ENCODE peak calls at places on chromosomes 6 and 20, in eight cellular contexts. One of them, this sample, is unnamed. For H3K9me3, the result is how much of the 10 kb centered on the place peaks cover.

GRCh38 chr6:99402458-99402857 is 8.5 kb upstream of the COQ3 start:
- DNase-seq in endothelial cell of umbilical vein: no peak
- DNase-seq in Peyer's patch: no peak
- DNase-seq in right lobe of liver: no peak
- DNase-seq in upper lobe of right lung: no peak
- DNase-seq in heart left ventricle: no peak
- DNase-seq in DND-41: no peak
- DNase-seq in ascending aorta: no peak
- DNase-seq in this sample: no peak

GRCh38 chr6:154615483-154616025 is 105.1 kb upstream of the CNKSR3 start:
- DNase-seq in endothelial cell of umbilical vein: peak
- DNase-seq in Peyer's patch: no peak
- DNase-seq in right lobe of liver: peak
- DNase-seq in upper lobe of right lung: peak
- DNase-seq in heart left ventricle: peak
- DNase-seq in DND-41: peak
- DNase-seq in ascending aorta: peak
- DNase-seq in this sample: no peak

GRCh38 chr6:4962905-4963304 is 40.9 kb downstream of the RPP40 start:
- DNase-seq in endothelial cell of umbilical vein: no peak
- DNase-seq in Peyer's patch: no peak
- DNase-seq in right lobe of liver: no peak
- DNase-seq in upper lobe of right lung: no peak
- DNase-seq in heart left ventricle: no peak
- DNase-seq in DND-41: no peak
- DNase-seq in ascending aorta: no peak
- DNase-seq in this sample: no peak

GRCh38 chr20:6053064-6053775 is 640 bp downstream of the LRRN4 start:
- DNase-seq in endothelial cell of umbilical vein: no peak
- DNase-seq in Peyer's patch: no peak
- DNase-seq in right lobe of liver: no peak
- DNase-seq in upper lobe of right lung: no peak
- DNase-seq in heart left ventricle: no peak
- DNase-seq in DND-41: no peak
- DNase-seq in ascending aorta: no peak
- DNase-seq in this sample: no peak

GRCh38 chr6:156613996-156614395 is 163.2 kb upstream of the ARID1B start:
- DNase-seq in endothelial cell of umbilical vein: no peak
- DNase-seq in Peyer's patch: no peak
- DNase-seq in right lobe of liver: no peak
- DNase-seq in upper lobe of right lung: no peak
- DNase-seq in heart left ventricle: no peak
- DNase-seq in DND-41: no peak
- DNase-seq in ascending aorta: no peak
- DNase-seq in this sample: no peak

GRCh38 chr20:61536671-61537070 is 284.6 kb downstream of the CDH4 start:
- DNase-seq in endothelial cell of umbilical vein: no peak
- DNase-seq in Peyer's patch: no peak
- DNase-seq in right lobe of liver: no peak
- DNase-seq in upper lobe of right lung: no peak
- DNase-seq in heart left ventricle: no peak
- DNase-seq in DND-41: no peak
- DNase-seq in ascending aorta: no peak
- DNase-seq in this sample: no peak

GRCh38 chr6:33279971-33280511 is 3.1 kb downstream of the B3GALT4 start:
- DNase-seq in endothelial cell of umbilical vein: peak
- DNase-seq in Peyer's patch: no peak
- DNase-seq in right lobe of liver: no peak
- DNase-seq in upper lobe of right lung: no peak
- DNase-seq in heart left ventricle: no peak
- DNase-seq in DND-41: peak
- DNase-seq in ascending aorta: no peak
- DNase-seq in this sample: no peak

GRCh38 chr20:44762466-44763140 is 16.9 kb downstream of the KCNK15 start:
- DNase-seq in endothelial cell of umbilical vein: no peak
- DNase-seq in Peyer's patch: no peak
- DNase-seq in right lobe of liver: no peak
- DNase-seq in upper lobe of right lung: no peak
- DNase-seq in heart left ventricle: no peak
- DNase-seq in DND-41: no peak
- DNase-seq in ascending aorta: no peak
- DNase-seq in this sample: no peak

GRCh38 chr6:151071295-151071694 is 168.5 kb upstream of the AKAP12 start:
- DNase-seq in endothelial cell of umbilical vein: peak
- DNase-seq in Peyer's patch: no peak
- DNase-seq in right lobe of liver: no peak
- DNase-seq in upper lobe of right lung: no peak
- DNase-seq in heart left ventricle: no peak
- DNase-seq in DND-41: no peak
- DNase-seq in ascending aorta: peak
- DNase-seq in this sample: no peak

GRCh38 chr20:43894531-43894930 is 20.1 kb upstream of the TOX2 start:
- DNase-seq in endothelial cell of umbilical vein: no peak
- DNase-seq in Peyer's patch: no peak
- DNase-seq in right lobe of liver: no peak
- DNase-seq in upper lobe of right lung: no peak
- DNase-seq in heart left ventricle: no peak
- DNase-seq in DND-41: no peak
- DNase-seq in ascending aorta: no peak
- DNase-seq in this sample: no peak

GRCh38 chr6:148628251-148628650 is 118.6 kb upstream of the UST start:
- DNase-seq in endothelial cell of umbilical vein: no peak
- DNase-seq in Peyer's patch: no peak
- DNase-seq in right lobe of liver: no peak
- DNase-seq in upper lobe of right lung: no peak
- DNase-seq in heart left ventricle: no peak
- DNase-seq in DND-41: no peak
- DNase-seq in ascending aorta: no peak
- DNase-seq in this sample: no peak

GRCh38 chr6:160160929-160161646 is 39.5 kb downstream of the SLC22A1 start:
- DNase-seq in endothelial cell of umbilical vein: no peak
- DNase-seq in Peyer's patch: no peak
- DNase-seq in right lobe of liver: no peak
- DNase-seq in upper lobe of right lung: no peak
- DNase-seq in heart left ventricle: no peak
- DNase-seq in DND-41: no peak
- DNase-seq in ascending aorta: no peak
- DNase-seq in this sample: no peak

GRCh38 chr20:1060985-1061384 is 57.4 kb upstream of the PSMF1 start:
- DNase-seq in endothelial cell of umbilical vein: no peak
- DNase-seq in Peyer's patch: no peak
- DNase-seq in right lobe of liver: no peak
- DNase-seq in upper lobe of right lung: no peak
- DNase-seq in heart left ventricle: no peak
- DNase-seq in DND-41: no peak
- DNase-seq in ascending aorta: peak
- DNase-seq in this sample: no peak

GRCh38 chr6:33699739-33700138 is 11.8 kb downstream of the UQCC2 start:
- DNase-seq in endothelial cell of umbilical vein: peak
- DNase-seq in Peyer's patch: no peak
- DNase-seq in right lobe of liver: no peak
- DNase-seq in upper lobe of right lung: peak
- DNase-seq in heart left ventricle: no peak
- DNase-seq in DND-41: no peak
- DNase-seq in ascending aorta: no peak
- DNase-seq in this sample: no peak

GRCh38 chr6:111030008-111031006 is 48.5 kb downstream of the RPF2 start:
- DNase-seq in endothelial cell of umbilical vein: no peak
- DNase-seq in Peyer's patch: no peak
- DNase-seq in right lobe of liver: peak
- DNase-seq in upper lobe of right lung: peak
- DNase-seq in heart left ventricle: peak
- DNase-seq in DND-41: no peak
- DNase-seq in ascending aorta: no peak
- DNase-seq in this sample: no peak

GRCh38 chr20:49892260-49893216 is 22.8 kb downstream of the SPATA2 start:
- DNase-seq in endothelial cell of umbilical vein: no peak
- DNase-seq in Peyer's patch: no peak
- DNase-seq in right lobe of liver: peak
- DNase-seq in upper lobe of right lung: no peak
- DNase-seq in heart left ventricle: peak
- DNase-seq in DND-41: no peak
- DNase-seq in ascending aorta: no peak
- DNase-seq in this sample: no peak

GRCh38 chr6:90440586-90441338 is 144.1 kb upstream of the BACH2 start:
- DNase-seq in endothelial cell of umbilical vein: no peak
- DNase-seq in Peyer's patch: no peak
- DNase-seq in right lobe of liver: no peak
- DNase-seq in upper lobe of right lung: no peak
- DNase-seq in heart left ventricle: no peak
- DNase-seq in DND-41: no peak
- DNase-seq in ascending aorta: no peak
- DNase-seq in this sample: no peak

GRCh38 chr6:137148291-137149076 is 25.0 kb downstream of the IL22RA2 start:
- DNase-seq in endothelial cell of umbilical vein: no peak
- DNase-seq in Peyer's patch: no peak
- DNase-seq in right lobe of liver: peak
- DNase-seq in upper lobe of right lung: no peak
- DNase-seq in heart left ventricle: no peak
- DNase-seq in DND-41: no peak
- DNase-seq in ascending aorta: no peak
- DNase-seq in this sample: no peak

GRCh38 chr6:118565317-118565960 is 17.3 kb downstream of the PLN start:
- DNase-seq in endothelial cell of umbilical vein: no peak
- DNase-seq in Peyer's patch: no peak
- DNase-seq in right lobe of liver: no peak
- DNase-seq in upper lobe of right lung: no peak
- DNase-seq in heart left ventricle: no peak
- DNase-seq in DND-41: peak
- DNase-seq in ascending aorta: no peak
- DNase-seq in this sample: no peak

GRCh38 chr6:31620586-31621319 is at the start of gene PRRC2A:
- DNase-seq in endothelial cell of umbilical vein: no peak
- DNase-seq in Peyer's patch: peak
- DNase-seq in right lobe of liver: no peak
- DNase-seq in upper lobe of right lung: peak
- DNase-seq in heart left ventricle: peak
- DNase-seq in DND-41: no peak
- DNase-seq in ascending aorta: peak
- DNase-seq in this sample: peak

GRCh38 chr6:168451805-168452204 is 10.8 kb downstream of the SMOC2 start:
- DNase-seq in endothelial cell of umbilical vein: no peak
- DNase-seq in Peyer's patch: no peak
- DNase-seq in right lobe of liver: no peak
- DNase-seq in upper lobe of right lung: no peak
- DNase-seq in heart left ventricle: no peak
- DNase-seq in DND-41: no peak
- DNase-seq in ascending aorta: no peak
- DNase-seq in this sample: no peak

DNA sequence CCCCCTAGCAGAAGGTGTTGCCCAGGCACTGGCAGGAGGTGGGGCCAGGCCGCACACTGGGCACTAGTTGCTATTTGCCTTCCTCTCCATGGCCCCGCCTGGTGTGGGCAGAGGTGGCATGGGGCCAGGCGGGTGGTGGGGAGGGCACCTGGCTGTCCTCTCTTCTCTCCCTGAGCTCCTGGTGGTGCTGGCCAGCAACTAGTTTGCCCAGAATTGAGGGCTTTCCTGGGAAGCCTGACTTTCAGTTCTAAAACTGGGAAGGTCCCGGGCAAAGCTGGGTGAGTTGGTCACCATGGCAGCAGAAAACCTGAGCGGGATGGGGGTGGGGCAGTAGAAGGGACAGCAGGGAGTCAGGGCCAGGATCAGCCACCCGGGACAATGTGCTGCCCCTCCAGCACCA is 48.2 kb downstream of the RBM38 start:
- DNase-seq in endothelial cell of umbilical vein: no peak
- DNase-seq in Peyer's patch: no peak
- DNase-seq in right lobe of liver: peak
- DNase-seq in upper lobe of right lung: peak
- DNase-seq in heart left ventricle: peak
- DNase-seq in DND-41: no peak
- DNase-seq in ascending aorta: peak
- DNase-seq in this sample: no peak
- TF ChIP-seq CTCF in endothelial cell of umbilical vein: no peak
- TF ChIP-seq CTCF in Peyer's patch: no peak
- TF ChIP-seq CTCF in right lobe of liver: no peak
- TF ChIP-seq CTCF in upper lobe of right lung: no peak
- TF ChIP-seq CTCF in heart left ventricle: no peak
- TF ChIP-seq CTCF in DND-41: no peak
- TF ChIP-seq CTCF in ascending aorta: no peak
- TF ChIP-seq CTCF in this sample: no peak

GRCh38 chr6:27451660-27452390 is 21.1 kb downstream of the ZNF184 start:
- DNase-seq in endothelial cell of umbilical vein: no peak
- DNase-seq in Peyer's patch: no peak
- DNase-seq in right lobe of liver: no peak
- DNase-seq in upper lobe of right lung: no peak
- DNase-seq in heart left ventricle: no peak
- DNase-seq in DND-41: no peak
- DNase-seq in ascending aorta: no peak
- DNase-seq in this sample: no peak
- H3K9me3 ChIP-seq in endothelial cell of umbilical vein: under half
- H3K9me3 ChIP-seq in Peyer's patch: under half
- H3K9me3 ChIP-seq in right lobe of liver: half or more
- H3K9me3 ChIP-seq in upper lobe of right lung: half or more
- H3K9me3 ChIP-seq in heart left ventricle: half or more
- H3K9me3 ChIP-seq in DND-41: half or more
- H3K9me3 ChIP-seq in ascending aorta: half or more
- H3K9me3 ChIP-seq in this sample: half or more

GRCh38 chr20:20435453-20435852 is 67.5 kb downstream of the INSM1 start:
- DNase-seq in endothelial cell of umbilical vein: no peak
- DNase-seq in Peyer's patch: no peak
- DNase-seq in right lobe of liver: no peak
- DNase-seq in upper lobe of right lung: no peak
- DNase-seq in heart left ventricle: no peak
- DNase-seq in DND-41: no peak
- DNase-seq in ascending aorta: no peak
- DNase-seq in this sample: no peak
- TF ChIP-seq CTCF in endothelial cell of umbilical vein: no peak
- TF ChIP-seq CTCF in Peyer's patch: no peak
- TF ChIP-seq CTCF in right lobe of liver: no peak
- TF ChIP-seq CTCF in upper lobe of right lung: no peak
- TF ChIP-seq CTCF in heart left ventricle: no peak
- TF ChIP-seq CTCF in DND-41: peak
- TF ChIP-seq CTCF in ascending aorta: no peak
- TF ChIP-seq CTCF in this sample: no peak

GRCh38 chr20:58528412-58528811 is 13.2 kb upstream of the APCDD1L start:
- DNase-seq in endothelial cell of umbilical vein: no peak
- DNase-seq in Peyer's patch: no peak
- DNase-seq in right lobe of liver: no peak
- DNase-seq in upper lobe of right lung: no peak
- DNase-seq in heart left ventricle: no peak
- DNase-seq in DND-41: no peak
- DNase-seq in ascending aorta: no peak
- DNase-seq in this sample: no peak

GRCh38 chr20:58524814-58525213 is 9.6 kb upstream of the APCDD1L start:
- DNase-seq in endothelial cell of umbilical vein: no peak
- DNase-seq in Peyer's patch: no peak
- DNase-seq in right lobe of liver: no peak
- DNase-seq in upper lobe of right lung: no peak
- DNase-seq in heart left ventricle: no peak
- DNase-seq in DND-41: no peak
- DNase-seq in ascending aorta: no peak
- DNase-seq in this sample: no peak

GRCh38 chr20:58523072-58523681 is 8.0 kb upstream of the APCDD1L start:
- DNase-seq in endothelial cell of umbilical vein: peak
- DNase-seq in Peyer's patch: no peak
- DNase-seq in right lobe of liver: no peak
- DNase-seq in upper lobe of right lung: no peak
- DNase-seq in heart left ventricle: no peak
- DNase-seq in DND-41: no peak
- DNase-seq in ascending aorta: no peak
- DNase-seq in this sample: no peak

GRCh38 chr20:58523916-58524315 is 8.7 kb upstream of the APCDD1L start:
- DNase-seq in endothelial cell of umbilical vein: peak
- DNase-seq in Peyer's patch: no peak
- DNase-seq in right lobe of liver: no peak
- DNase-seq in upper lobe of right lung: no peak
- DNase-seq in heart left ventricle: no peak
- DNase-seq in DND-41: no peak
- DNase-seq in ascending aorta: no peak
- DNase-seq in this sample: no peak

GRCh38 chr20:58526411-58526810 is 11.2 kb upstream of the APCDD1L start:
- DNase-seq in endothelial cell of umbilical vein: no peak
- DNase-seq in Peyer's patch: no peak
- DNase-seq in right lobe of liver: no peak
- DNase-seq in upper lobe of right lung: no peak
- DNase-seq in heart left ventricle: no peak
- DNase-seq in DND-41: no peak
- DNase-seq in ascending aorta: no peak
- DNase-seq in this sample: no peak
- H3K9me3 ChIP-seq in endothelial cell of umbilical vein: under half
- H3K9me3 ChIP-seq in Peyer's patch: under half
- H3K9me3 ChIP-seq in right lobe of liver: under half
- H3K9me3 ChIP-seq in upper lobe of right lung: under half
- H3K9me3 ChIP-seq in heart left ventricle: under half
- H3K9me3 ChIP-seq in DND-41: under half
- H3K9me3 ChIP-seq in ascending aorta: under half
- H3K9me3 ChIP-seq in this sample: under half

This sample was measured in CD4-positive, alpha-beta T cell.